ENCODE peak calls at places on chromosomes 11 and 22, in ten cellular contexts. A is PC-9, C is GM23248, W is SK-N-SH, O is MM.1S, Q is HCT116, K is GM23338, S is PC-3, Y is OCI-LY7, J is Karpas-422. P is an unnamed sample. For H3K9me2, the result is how much of the 10 kb centered on the place peaks cover.

GRCh38 chr11:111526501-111526900 is 11.9 kb downstream of the HOATZ start:
- DNase-seq in A (peak), O (peak), K (no peak), W (no peak), S (peak), C (peak), Y (no peak), Q (no peak), J (no peak), P (no peak)

GRCh38 chr22:43992331-43992821 is 31.7 kb upstream of the PARVB start:
- DNase-seq in O (no peak), K (no peak), Y (no peak), S (peak), C (peak), Q (no peak), J (no peak), A (no peak), W (peak), P (no peak)

GRCh38 chr11:64341851-64342791 is 2.1 kb downstream of the CCDC88B start:
- DNase-seq in Q (peak), A (peak), S (peak), Y (peak), K (peak), C (peak), O (peak), W (peak), J (peak), P (peak)

GRCh38 chr11:31702966-31703365 is 108.2 kb downstream of the PAX6 start:
- DNase-seq in K (no peak), Q (no peak), Y (no peak), C (peak), A (no peak), O (no peak), J (no peak), S (peak), W (no peak), P (no peak)

GRCh38 chr11:116193321-116194114 is 579.3 kb downstream of the BUD13 start:
- DNase-seq in C (peak), Q (no peak), Y (no peak), K (peak), O (no peak), J (no peak), A (peak), S (peak), W (peak), P (peak)

GRCh38 chr22:43241138-43241597 is 54.2 kb upstream of the TTLL12 start:
- DNase-seq in J (no peak), K (no peak), S (no peak), O (no peak), Y (no peak), W (no peak), Q (no peak), A (no peak), C (no peak), P (no peak)

GRCh38 chr11:24134879-24135588 is 361.8 kb upstream of the LUZP2 start:
- DNase-seq in C (no peak), W (no peak), J (no peak), A (no peak), Y (no peak), O (no peak), K (no peak), Q (no peak), S (no peak), P (no peak)

GRCh38 chr11:120339394-120339890 is 3.2 kb downstream of the ARHGEF12 start:
- DNase-seq in Q (no peak), S (peak), K (peak), A (peak), J (no peak), C (peak), Y (no peak), O (peak), W (peak), P (peak)

GRCh38 chr22:20249797-20250354 is 18.2 kb downstream of the RTN4R start:
- DNase-seq in O (no peak), A (no peak), C (peak), J (no peak), Q (no peak), Y (no peak), K (no peak), S (no peak), W (no peak), P (no peak)

GRCh38 chr11:12674936-12675696 is 895 bp downstream of the TEAD1 start:
- DNase-seq in J (no peak), K (peak), Y (peak), W (peak), S (no peak), C (peak), A (no peak), O (peak), Q (no peak), P (peak)

GRCh38 chr11:133907841-133908241 is 48.9 kb downstream of the IGSF9B start:
- DNase-seq in Y (no peak), A (no peak), O (no peak), J (no peak), Q (no peak), S (no peak), K (no peak), W (no peak), C (no peak), P (no peak)

GRCh38 chr11:63490551-63491239 is at the start of gene PLAAT5:
- DNase-seq in A (no peak), J (no peak), Y (no peak), Q (no peak), O (no peak), S (no peak), W (peak), C (peak), K (peak), P (peak)

GRCh38 chr11:73553266-73553665 is 44.6 kb downstream of the FAM168A start:
- DNase-seq in Y (no peak), J (no peak), K (no peak), Q (no peak), A (no peak), O (no peak), S (no peak), W (no peak), C (peak), P (no peak)

GRCh38 chr22:29971607-29972006 is 88.6 kb downstream of the MTMR3 start:
- DNase-seq in S (no peak), C (no peak), W (no peak), Q (no peak), K (no peak), Y (no peak), O (no peak), A (no peak), J (no peak), P (no peak)

GRCh38 chr22:39654527-39654926 is 84.0 kb downstream of the CACNA1I start:
- DNase-seq in Y (no peak), Q (no peak), O (no peak), J (no peak), A (no peak), C (no peak), K (no peak), W (no peak), S (no peak), P (no peak)

GRCh38 chr22:29353286-29353685 is 35.1 kb downstream of the AP1B1 start:
- DNase-seq in C (no peak), J (no peak), Q (no peak), W (no peak), S (no peak), K (no peak), A (no peak), O (no peak), Y (no peak), P (no peak)

GRCh38 chr11:58928082-58928574 is 11.2 kb upstream of the GLYATL1 start:
- DNase-seq in S (no peak), C (peak), K (peak), O (no peak), Y (no peak), A (no peak), W (no peak), J (no peak), Q (no peak), P (peak)

GRCh38 chr22:27420186-27420816 is 381.3 kb downstream of the MN1 start:
- DNase-seq in O (no peak), W (no peak), C (peak), S (no peak), J (no peak), Y (no peak), Q (no peak), K (no peak), A (no peak), P (no peak)

DNA sequence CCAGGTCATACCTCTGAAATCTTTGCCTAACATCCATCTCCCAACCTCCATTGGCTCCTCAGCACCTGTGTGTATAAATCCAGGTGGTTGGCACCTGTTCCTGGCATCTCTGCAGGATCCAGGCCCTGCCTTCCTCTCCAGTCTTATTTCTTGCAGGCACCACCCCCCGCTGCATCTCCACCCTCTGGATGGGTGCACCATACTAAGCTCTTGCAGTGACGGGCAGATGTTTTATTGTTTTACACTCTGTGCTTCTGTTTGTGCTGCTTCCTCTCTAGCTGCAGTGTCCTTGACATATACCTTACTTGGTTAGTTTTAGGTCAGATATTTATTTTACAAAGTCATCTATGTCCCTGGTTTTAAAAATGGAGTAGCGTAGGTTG is 102.6 kb downstream of the TBC1D22A start:
- DNase-seq in S (no peak), Q (no peak), O (no peak), Y (no peak), W (no peak), K (no peak), A (no peak), C (no peak), J (no peak), P (no peak)
- H3K9me2 ChIP-seq in S (under half), Q (under half), O (under half), Y (under half), W (under half), K (under half), A (under half), C (under half), J (under half), P (under half)

DNA sequence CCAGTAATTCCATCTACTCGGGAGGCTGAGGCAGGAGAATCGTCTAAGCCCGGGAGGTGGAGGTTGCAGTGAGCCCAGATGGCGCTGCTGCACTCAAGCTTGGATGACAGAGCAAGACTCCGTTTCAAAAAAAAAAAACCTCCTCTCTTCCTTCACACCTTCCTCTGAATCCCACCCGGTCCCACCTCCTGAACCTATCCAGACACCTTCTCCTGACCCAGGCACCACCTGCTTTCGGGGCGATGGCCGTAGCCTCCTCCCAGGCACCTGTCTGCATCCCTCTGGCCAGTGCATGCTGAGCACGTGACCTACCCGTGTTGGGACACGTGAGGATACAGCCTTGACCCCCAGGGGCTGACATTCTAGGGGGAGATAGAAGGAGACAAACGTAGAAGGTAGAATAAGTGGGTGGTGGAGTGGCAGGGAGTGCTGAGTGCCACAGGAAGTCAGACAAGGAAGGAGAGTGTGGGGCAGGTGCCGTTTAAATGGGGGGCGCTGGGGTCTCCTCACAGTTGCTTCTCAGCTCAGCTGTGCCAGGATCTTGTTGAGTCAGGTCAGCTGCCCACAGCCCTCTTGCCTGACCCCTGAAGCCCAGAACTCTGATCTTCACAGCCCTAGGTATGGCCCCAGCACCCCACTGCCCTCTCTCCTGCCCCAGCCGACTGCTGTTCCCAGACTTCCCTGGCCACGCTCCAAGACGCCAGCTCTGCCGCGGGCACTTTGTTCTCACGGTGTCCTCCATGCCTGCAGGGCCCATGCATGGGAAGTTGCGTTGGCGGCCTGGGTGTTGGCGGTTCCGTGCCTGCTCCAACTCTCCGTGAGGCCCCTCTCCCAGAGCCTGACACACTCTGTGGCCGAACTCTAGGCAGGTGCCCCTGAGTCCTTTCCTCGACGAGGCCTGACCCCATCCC is 1.2 kb upstream of the MIOX start:
- DNase-seq in W (no peak), C (peak), K (no peak), A (peak), O (no peak), J (no peak), Y (no peak), S (no peak), Q (no peak), P (no peak)
- H3K4me3 ChIP-seq in W (no peak), C (no peak), K (no peak), A (no peak), O (no peak), J (no peak), Y (no peak), S (no peak), Q (no peak), P (no peak)

GRCh38 chr11:66818231-66818955 is 24.8 kb upstream of the RCE1 start:
- DNase-seq in S (no peak), C (no peak), Y (no peak), J (no peak), K (no peak), Q (no peak), A (no peak), W (no peak), O (no peak), P (peak)

GRCh38 chr11:66820921-66821320 is 22.3 kb upstream of the RCE1 start:
- DNase-seq in A (no peak), Q (no peak), O (no peak), J (no peak), Y (no peak), W (no peak), S (no peak), K (no peak), C (no peak), P (no peak)

GRCh38 chr11:66820381-66820780 is 22.9 kb upstream of the RCE1 start:
- DNase-seq in A (no peak), W (no peak), K (no peak), Q (no peak), S (no peak), O (no peak), C (no peak), Y (no peak), J (no peak), P (no peak)

DNA sequence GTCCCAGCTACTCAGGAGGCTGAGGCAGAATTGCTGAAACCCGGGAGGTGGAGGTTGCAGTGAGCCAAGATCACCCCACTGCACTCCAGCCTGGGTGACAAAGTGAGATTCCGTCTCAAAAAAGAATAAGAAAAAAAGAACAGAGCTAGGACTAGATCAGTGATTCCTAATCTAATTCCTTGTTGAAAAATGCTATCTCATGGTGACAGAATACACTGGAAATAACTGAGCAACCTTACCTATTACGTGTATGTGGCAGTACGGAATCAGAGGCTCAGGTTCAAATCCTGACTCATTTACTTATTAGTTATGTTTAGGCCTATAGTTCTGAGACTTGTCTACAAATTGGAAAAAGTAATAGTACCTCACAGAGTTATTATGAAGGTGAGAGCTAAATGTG is 19.5 kb upstream of the RCE1 start:
- DNase-seq in J (no peak), Y (no peak), O (no peak), W (no peak), K (no peak), Q (no peak), S (no peak), C (no peak), A (no peak), P (no peak)
- H3K9me2 ChIP-seq in J (under half), Y (under half), O (under half), W (under half), K (under half), Q (under half), S (under half), C (under half), A (under half), P (under half)

DNA sequence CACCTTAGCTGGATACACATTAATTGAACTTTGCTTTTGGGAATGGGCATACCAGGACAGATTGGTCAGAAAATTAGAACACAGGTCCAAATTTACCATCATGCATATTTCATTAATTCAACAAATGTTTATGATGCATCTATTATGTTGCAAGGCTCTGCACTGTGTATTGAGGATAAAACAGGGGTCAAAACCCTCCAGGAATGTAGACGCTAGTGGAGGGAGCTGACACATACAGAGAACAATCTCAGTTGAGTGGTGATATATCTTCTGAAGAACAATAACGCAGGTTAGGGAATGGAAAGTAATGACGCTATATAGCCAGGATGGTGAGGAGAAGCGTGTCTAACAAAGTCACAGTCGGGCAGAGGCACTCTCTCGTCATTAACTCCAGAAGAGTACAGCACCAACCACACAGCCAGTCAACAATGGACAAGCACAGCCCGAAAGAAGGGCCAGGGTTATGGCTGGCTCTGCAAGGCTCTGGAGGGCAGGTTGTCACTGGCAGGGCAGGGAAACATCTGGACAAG is 3.8 kb downstream of the FLI1 start:
- DNase-seq in Y (no peak), C (no peak), K (no peak), J (no peak), S (no peak), O (no peak), W (no peak), Q (no peak), A (no peak), P (no peak)
- H3K4me3 ChIP-seq in Y (no peak), C (no peak), K (no peak), J (no peak), S (no peak), O (no peak), W (no peak), Q (no peak), A (no peak), P (no peak)

GRCh38 chr22:24089951-24090350 is 78.8 kb downstream of the CABIN1 start:
- DNase-seq in A (no peak), Q (no peak), O (no peak), S (no peak), J (no peak), C (no peak), K (no peak), Y (no peak), W (no peak), P (no peak)

GRCh38 chr22:24088796-24089195 is 77.7 kb downstream of the CABIN1 start:
- DNase-seq in K (peak), Q (no peak), C (peak), J (no peak), O (no peak), W (no peak), Y (no peak), S (no peak), A (no peak), P (no peak)

GRCh38 chr22:24091551-24092420 is 80.7 kb downstream of the CABIN1 start:
- DNase-seq in C (no peak), O (no peak), Q (no peak), W (no peak), Y (no peak), K (no peak), A (no peak), J (no peak), S (no peak), P (no peak)

GRCh38 chr22:24093855-24094254 is 82.8 kb downstream of the CABIN1 start:
- DNase-seq in A (no peak), Y (no peak), K (peak), W (no peak), C (no peak), J (no peak), Q (no peak), O (no peak), S (no peak), P (no peak)

GRCh38 chr22:24090581-24090980 is 79.5 kb downstream of the CABIN1 start:
- DNase-seq in K (no peak), Y (no peak), C (no peak), J (no peak), A (no peak), O (no peak), W (no peak), Q (no peak), S (no peak), P (no peak)
- H3K9me2 ChIP-seq in K (under half), Y (under half), C (under half), J (under half), A (under half), O (under half), W (under half), Q (under half), S (under half), P (under half)

GRCh38 chr22:31081963-31082605 is 966 bp downstream of the SMTN start:
- DNase-seq in W (peak), C (peak), Q (no peak), Y (no peak), A (peak), S (peak), J (no peak), O (no peak), K (no peak), P (no peak)
- H3K4me3 ChIP-seq in W (peak), C (peak), Q (peak), Y (peak), A (peak), S (peak), J (peak), O (peak), K (peak), P (peak)

DNA sequence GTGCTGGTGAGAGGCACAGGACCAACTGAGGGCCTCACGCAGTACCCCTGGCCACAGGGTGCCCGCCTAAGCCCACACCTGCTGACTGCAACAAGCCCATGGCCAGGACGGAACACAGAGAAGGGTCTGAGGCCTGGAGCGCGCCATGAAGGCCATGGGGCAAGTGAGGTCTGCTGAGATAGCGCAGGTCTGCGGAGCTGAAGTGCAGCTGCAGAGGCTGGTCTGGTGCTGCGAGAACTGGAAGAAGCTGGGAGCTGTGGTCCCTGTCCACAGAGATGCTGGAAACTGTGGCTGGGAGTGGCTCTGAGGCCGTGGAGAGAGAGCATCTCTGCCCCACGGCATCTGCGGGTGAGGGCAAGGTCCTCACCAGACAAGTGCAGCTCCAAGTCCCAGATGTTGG is 8.3 kb downstream of the GALR3 start:
- DNase-seq in Y (no peak), S (no peak), W (no peak), Q (no peak), K (no peak), A (no peak), O (no peak), C (no peak), J (no peak), P (no peak)
- H3K9me2 ChIP-seq in Y (under half), S (under half), W (under half), Q (under half), K (under half), A (under half), O (under half), C (under half), J (under half), P (under half)

GRCh38 chr11:124759268-124760204 is 2.6 kb downstream of the ESAM start:
- DNase-seq in W (peak), A (no peak), Y (no peak), S (no peak), O (no peak), K (peak), J (no peak), Q (no peak), C (no peak), P (no peak)
- H3K4me3 ChIP-seq in W (no peak), A (no peak), Y (no peak), S (no peak), O (peak), K (peak), J (no peak), Q (no peak), C (peak), P (peak)

P was measured in hepatocyte.